ENCODE peak calls at places on chromosomes 16 and 17, in six cellular contexts. One of them, this sample, is unnamed.

GRCh38 chr17:4485676-4486646 is 12.7 kb upstream of the SPNS2 start:
- DNase-seq in non-pigmented ciliary epithelial cell: no peak
- DNase-seq in RWPE1: no peak
- DNase-seq in hepatic stellate cell: no peak
- DNase-seq in stimulated activated CD8-positive, alpha-beta memory T cell treated with anti-CD3 and anti-CD28 coated beads, Interleukin-7, amount 100 ng/mL, for 1 hour: no peak
- DNase-seq in GM10248: no peak
- DNase-seq in this sample: no peak

GRCh38 chr16:58654456-58655214 is 25.0 kb upstream of the CNOT1 start:
- DNase-seq in non-pigmented ciliary epithelial cell: no peak
- DNase-seq in RWPE1: no peak
- DNase-seq in hepatic stellate cell: no peak
- DNase-seq in stimulated activated CD8-positive, alpha-beta memory T cell treated with anti-CD3 and anti-CD28 coated beads, Interleukin-7, amount 100 ng/mL, for 1 hour: no peak
- DNase-seq in GM10248: no peak
- DNase-seq in this sample: no peak

GRCh38 chr17:66441012-66441703 is 138.7 kb downstream of the PRKCA start:
- DNase-seq in non-pigmented ciliary epithelial cell: no peak
- DNase-seq in RWPE1: no peak
- DNase-seq in hepatic stellate cell: no peak
- DNase-seq in stimulated activated CD8-positive, alpha-beta memory T cell treated with anti-CD3 and anti-CD28 coated beads, Interleukin-7, amount 100 ng/mL, for 1 hour: no peak
- DNase-seq in GM10248: peak; percentile 54
- DNase-seq in this sample: no peak

GRCh38 chr16:84485255-84486010 is 19.0 kb downstream of the MEAK7 start:
- DNase-seq in non-pigmented ciliary epithelial cell: no peak
- DNase-seq in RWPE1: no peak
- DNase-seq in hepatic stellate cell: no peak
- DNase-seq in stimulated activated CD8-positive, alpha-beta memory T cell treated with anti-CD3 and anti-CD28 coated beads, Interleukin-7, amount 100 ng/mL, for 1 hour: no peak
- DNase-seq in GM10248: no peak
- DNase-seq in this sample: no peak

GRCh38 chr17:65763786-65764185 is 202.3 kb upstream of the AXIN2 start:
- DNase-seq in non-pigmented ciliary epithelial cell: no peak
- DNase-seq in RWPE1: no peak
- DNase-seq in hepatic stellate cell: no peak
- DNase-seq in stimulated activated CD8-positive, alpha-beta memory T cell treated with anti-CD3 and anti-CD28 coated beads, Interleukin-7, amount 100 ng/mL, for 1 hour: no peak
- DNase-seq in GM10248: no peak
- DNase-seq in this sample: no peak

GRCh38 chr16:84599528-84600202 is 18.2 kb downstream of the COTL1 start:
- DNase-seq in non-pigmented ciliary epithelial cell: peak; percentile 61
- DNase-seq in RWPE1: no peak
- DNase-seq in hepatic stellate cell: peak; percentile 76
- DNase-seq in stimulated activated CD8-positive, alpha-beta memory T cell treated with anti-CD3 and anti-CD28 coated beads, Interleukin-7, amount 100 ng/mL, for 1 hour: no peak
- DNase-seq in GM10248: peak; percentile 71
- DNase-seq in this sample: no peak

GRCh38 chr16:3876695-3877094 is 3.8 kb downstream of the CREBBP start:
- DNase-seq in non-pigmented ciliary epithelial cell: no peak
- DNase-seq in RWPE1: no peak
- DNase-seq in hepatic stellate cell: peak; percentile 47
- DNase-seq in stimulated activated CD8-positive, alpha-beta memory T cell treated with anti-CD3 and anti-CD28 coated beads, Interleukin-7, amount 100 ng/mL, for 1 hour: no peak
- DNase-seq in GM10248: no peak
- DNase-seq in this sample: no peak

GRCh38 chr17:27207073-27207511 is 86.8 kb upstream of the WSB1 start:
- DNase-seq in non-pigmented ciliary epithelial cell: no peak
- DNase-seq in RWPE1: peak; percentile 80
- DNase-seq in hepatic stellate cell: peak; percentile 53
- DNase-seq in stimulated activated CD8-positive, alpha-beta memory T cell treated with anti-CD3 and anti-CD28 coated beads, Interleukin-7, amount 100 ng/mL, for 1 hour: no peak
- DNase-seq in GM10248: no peak
- DNase-seq in this sample: peak; percentile 20

GRCh38 chr17:47315451-47316266 is 8.1 kb upstream of the EFCAB13 start:
- DNase-seq in non-pigmented ciliary epithelial cell: peak; percentile 92
- DNase-seq in RWPE1: peak; percentile 76
- DNase-seq in hepatic stellate cell: peak; percentile 59
- DNase-seq in stimulated activated CD8-positive, alpha-beta memory T cell treated with anti-CD3 and anti-CD28 coated beads, Interleukin-7, amount 100 ng/mL, for 1 hour: no peak
- DNase-seq in GM10248: peak; percentile 67
- DNase-seq in this sample: no peak

GRCh38 chr17:57369509-57369945 is 113.2 kb downstream of the MSI2 start:
- DNase-seq in non-pigmented ciliary epithelial cell: no peak
- DNase-seq in RWPE1: no peak
- DNase-seq in hepatic stellate cell: no peak
- DNase-seq in stimulated activated CD8-positive, alpha-beta memory T cell treated with anti-CD3 and anti-CD28 coated beads, Interleukin-7, amount 100 ng/mL, for 1 hour: no peak
- DNase-seq in GM10248: no peak
- DNase-seq in this sample: no peak

GRCh38 chr17:43908111-43908721 is 880 bp upstream of the MPP2 start:
- DNase-seq in non-pigmented ciliary epithelial cell: no peak
- DNase-seq in RWPE1: peak; percentile 49
- DNase-seq in hepatic stellate cell: peak; percentile 84
- DNase-seq in stimulated activated CD8-positive, alpha-beta memory T cell treated with anti-CD3 and anti-CD28 coated beads, Interleukin-7, amount 100 ng/mL, for 1 hour: no peak
- DNase-seq in GM10248: no peak
- DNase-seq in this sample: no peak

GRCh38 chr17:42548993-42549755 is 3.5 kb upstream of the HSD17B1 start:
- DNase-seq in non-pigmented ciliary epithelial cell: no peak
- DNase-seq in RWPE1: no peak
- DNase-seq in hepatic stellate cell: no peak
- DNase-seq in stimulated activated CD8-positive, alpha-beta memory T cell treated with anti-CD3 and anti-CD28 coated beads, Interleukin-7, amount 100 ng/mL, for 1 hour: no peak
- DNase-seq in GM10248: no peak
- DNase-seq in this sample: no peak

GRCh38 chr17:50531428-50532025 is 1.0 kb upstream of the EPN3 start:
- DNase-seq in non-pigmented ciliary epithelial cell: no peak
- DNase-seq in RWPE1: no peak
- DNase-seq in hepatic stellate cell: no peak
- DNase-seq in stimulated activated CD8-positive, alpha-beta memory T cell treated with anti-CD3 and anti-CD28 coated beads, Interleukin-7, amount 100 ng/mL, for 1 hour: no peak
- DNase-seq in GM10248: no peak
- DNase-seq in this sample: no peak

GRCh38 chr16:84640145-84640544 is 8.2 kb upstream of the KLHL36 start:
- DNase-seq in non-pigmented ciliary epithelial cell: no peak
- DNase-seq in RWPE1: no peak
- DNase-seq in hepatic stellate cell: no peak
- DNase-seq in stimulated activated CD8-positive, alpha-beta memory T cell treated with anti-CD3 and anti-CD28 coated beads, Interleukin-7, amount 100 ng/mL, for 1 hour: no peak
- DNase-seq in GM10248: no peak
- DNase-seq in this sample: no peak

GRCh38 chr17:16911141-16911937 is 60.6 kb downstream of the TNFRSF13B start:
- DNase-seq in non-pigmented ciliary epithelial cell: no peak
- DNase-seq in RWPE1: no peak
- DNase-seq in hepatic stellate cell: no peak
- DNase-seq in stimulated activated CD8-positive, alpha-beta memory T cell treated with anti-CD3 and anti-CD28 coated beads, Interleukin-7, amount 100 ng/mL, for 1 hour: no peak
- DNase-seq in GM10248: no peak
- DNase-seq in this sample: no peak

GRCh38 chr17:78383725-78384471 is 5.4 kb downstream of the PGS1 start:
- DNase-seq in non-pigmented ciliary epithelial cell: peak; percentile 88
- DNase-seq in RWPE1: peak; percentile 95
- DNase-seq in hepatic stellate cell: peak; percentile 93
- DNase-seq in stimulated activated CD8-positive, alpha-beta memory T cell treated with anti-CD3 and anti-CD28 coated beads, Interleukin-7, amount 100 ng/mL, for 1 hour: no peak
- DNase-seq in GM10248: peak; percentile 59
- DNase-seq in this sample: no peak

GRCh38 chr16:17552351-17552750 is 81.6 kb upstream of the XYLT1 start:
- DNase-seq in non-pigmented ciliary epithelial cell: no peak
- DNase-seq in RWPE1: peak; percentile 71
- DNase-seq in hepatic stellate cell: no peak
- DNase-seq in stimulated activated CD8-positive, alpha-beta memory T cell treated with anti-CD3 and anti-CD28 coated beads, Interleukin-7, amount 100 ng/mL, for 1 hour: no peak
- DNase-seq in GM10248: no peak
- DNase-seq in this sample: no peak

GRCh38 chr17:73639322-73639721 is 4.9 kb downstream of the SDK2 start:
- DNase-seq in non-pigmented ciliary epithelial cell: no peak
- DNase-seq in RWPE1: no peak
- DNase-seq in hepatic stellate cell: no peak
- DNase-seq in stimulated activated CD8-positive, alpha-beta memory T cell treated with anti-CD3 and anti-CD28 coated beads, Interleukin-7, amount 100 ng/mL, for 1 hour: no peak
- DNase-seq in GM10248: peak; percentile 13
- DNase-seq in this sample: no peak

GRCh38 chr17:12180644-12181261 is 160.1 kb downstream of the MAP2K4 start:
- DNase-seq in non-pigmented ciliary epithelial cell: peak; percentile 34
- DNase-seq in RWPE1: peak; percentile 29
- DNase-seq in hepatic stellate cell: peak; percentile 23
- DNase-seq in stimulated activated CD8-positive, alpha-beta memory T cell treated with anti-CD3 and anti-CD28 coated beads, Interleukin-7, amount 100 ng/mL, for 1 hour: no peak
- DNase-seq in GM10248: peak; percentile 45
- DNase-seq in this sample: no peak